ENCODE peak calls at places on chromosomes 6 and 20, in four cellular contexts. B is heart left ventricle; C is keratinocyte; Q is CD8-positive, alpha-beta memory T cell. T is an unnamed sample.

GRCh38 chr6:116159782-116160524 is 34.0 kb upstream of the COL10A1 start:
- DNase-seq in B (no peak), C (no peak), Q (no peak), T (no peak)

GRCh38 chr6:1535295-1535694 is 74.4 kb upstream of the FOXC1 start:
- DNase-seq in B (no peak), C (no peak), Q (peak; percentile 51), T (no peak)

GRCh38 chr20:31608256-31608980 is 3.3 kb downstream of the ID1 start:
- DNase-seq in B (peak; percentile 92), C (no peak), Q (no peak), T (peak; percentile 80)

GRCh38 chr20:25369971-25370370 is 20.7 kb downstream of the ABHD12 start:
- DNase-seq in B (no peak), C (no peak), Q (no peak), T (no peak)

GRCh38 chr6:30490031-30490876 is 945 bp downstream of the HLA-E start:
- DNase-seq in B (peak; percentile 76), C (no peak), Q (peak; percentile 89), T (peak; percentile 70)

GRCh38 chr6:67496191-67496590 is 1138.9 kb upstream of the ADGRB3 start:
- DNase-seq in B (no peak), C (no peak), Q (no peak), T (no peak)

GRCh38 chr20:36575066-36575743 is 1.8 kb downstream of the TGIF2 start:
- DNase-seq in B (peak; percentile 51), C (no peak), Q (peak; percentile 48), T (peak; percentile 45)

GRCh38 chr6:25971187-25971811 is 8.7 kb downstream of the TRIM38 start:
- DNase-seq in B (peak; percentile 32), C (no peak), Q (no peak), T (no peak)

GRCh38 chr6:82298012-82298411 is 50.5 kb upstream of the IBTK start:
- DNase-seq in B (no peak), C (peak; percentile 55), Q (no peak), T (no peak)

GRCh38 chr6:79557683-79558082 is 20.5 kb upstream of the LCA5 start:
- DNase-seq in B (no peak), C (no peak), Q (no peak), T (no peak)

GRCh38 chr6:109008537-109008950 is 86.1 kb downstream of the SESN1 start:
- DNase-seq in B (no peak), C (no peak), Q (no peak), T (no peak)

GRCh38 chr6:106882133-106882532 is 92.4 kb downstream of the CD24 start:
- DNase-seq in B (no peak), C (no peak), Q (no peak), T (no peak)

GRCh38 chr6:135291288-135292116 is 110.4 kb downstream of the MYB start:
- DNase-seq in B (no peak), C (no peak), Q (no peak), T (no peak)

GRCh38 chr6:112227411-112227810 is 27.0 kb downstream of the LAMA4 start:
- DNase-seq in B (no peak), C (no peak), Q (no peak), T (no peak)
- H3K27ac ChIP-seq in B (peak overlapping the region; percentile 56), C (no peak overlapping the region), Q (no peak overlapping the region), T (peak overlapping the region; percentile 89)

DNA sequence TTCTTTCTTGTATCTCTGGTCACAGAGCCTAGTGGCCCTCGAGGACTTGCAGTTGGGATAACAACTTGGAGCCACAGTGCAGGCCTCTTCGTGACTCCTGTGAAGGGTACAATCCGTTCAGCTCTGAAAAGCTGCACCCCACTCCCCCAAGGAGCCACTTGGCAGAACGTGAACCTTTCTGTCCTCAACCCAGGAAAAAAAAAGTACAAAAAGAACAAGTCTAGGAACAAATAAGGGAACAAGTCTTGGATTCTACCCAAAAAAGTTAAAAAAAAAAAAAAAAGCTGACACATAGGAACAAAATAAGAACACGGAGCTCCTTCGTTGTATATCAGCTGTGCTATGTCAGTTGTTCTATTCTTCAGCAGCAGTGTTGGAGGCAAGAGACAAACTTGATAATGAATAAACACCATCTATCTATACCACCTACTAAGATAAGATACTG is 77.9 kb upstream of the TULP1 start:
- DNase-seq in B (no peak), C (no peak), Q (no peak), T (peak; percentile 77)
- H3K27ac ChIP-seq in B (peak overlapping the region; percentile 59), C (no peak overlapping the region), Q (no peak overlapping the region), T (peak overlapping the region; percentile 87)

DNA sequence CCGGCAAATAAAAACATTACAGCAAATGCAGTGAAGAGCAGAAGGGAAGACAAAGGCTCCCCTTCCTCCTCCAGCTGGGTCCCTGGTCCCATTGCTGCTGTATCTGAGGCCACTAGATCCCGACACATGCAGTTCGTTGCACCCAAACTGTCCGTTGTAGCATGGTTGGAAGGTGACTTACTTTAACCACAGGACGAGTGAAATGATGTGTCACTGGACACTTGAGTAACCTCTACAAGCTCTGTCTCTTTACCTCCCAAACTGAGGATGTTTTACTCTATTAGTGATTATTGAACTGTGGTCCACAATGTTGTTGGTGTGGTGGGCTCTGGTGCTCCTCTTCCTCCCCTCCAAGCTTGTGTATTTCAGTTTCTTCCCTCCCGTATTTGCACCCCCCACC is 46.2 kb upstream of the ARMH2 start:
- DNase-seq in B (no peak), C (no peak), Q (no peak), T (no peak)
- H3K27ac ChIP-seq in B (no peak overlapping the region), C (no peak overlapping the region), Q (no peak overlapping the region), T (no peak overlapping the region)

GRCh38 chr20:46396052-46396451 is 10.4 kb downstream of the ELMO2 start:
- DNase-seq in B (no peak), C (no peak), Q (no peak), T (no peak)
- H3K27ac ChIP-seq in B (peak overlapping the region; percentile 44), C (no peak overlapping the region), Q (no peak overlapping the region), T (no peak overlapping the region)

GRCh38 chr6:78530208-78530607 is 337.1 kb upstream of the IRAK1BP1 start:
- DNase-seq in B (no peak), C (no peak), Q (no peak), T (no peak)
- H3K27ac ChIP-seq in B (no peak overlapping the region), C (no peak overlapping the region), Q (no peak overlapping the region), T (no peak overlapping the region)

DNA sequence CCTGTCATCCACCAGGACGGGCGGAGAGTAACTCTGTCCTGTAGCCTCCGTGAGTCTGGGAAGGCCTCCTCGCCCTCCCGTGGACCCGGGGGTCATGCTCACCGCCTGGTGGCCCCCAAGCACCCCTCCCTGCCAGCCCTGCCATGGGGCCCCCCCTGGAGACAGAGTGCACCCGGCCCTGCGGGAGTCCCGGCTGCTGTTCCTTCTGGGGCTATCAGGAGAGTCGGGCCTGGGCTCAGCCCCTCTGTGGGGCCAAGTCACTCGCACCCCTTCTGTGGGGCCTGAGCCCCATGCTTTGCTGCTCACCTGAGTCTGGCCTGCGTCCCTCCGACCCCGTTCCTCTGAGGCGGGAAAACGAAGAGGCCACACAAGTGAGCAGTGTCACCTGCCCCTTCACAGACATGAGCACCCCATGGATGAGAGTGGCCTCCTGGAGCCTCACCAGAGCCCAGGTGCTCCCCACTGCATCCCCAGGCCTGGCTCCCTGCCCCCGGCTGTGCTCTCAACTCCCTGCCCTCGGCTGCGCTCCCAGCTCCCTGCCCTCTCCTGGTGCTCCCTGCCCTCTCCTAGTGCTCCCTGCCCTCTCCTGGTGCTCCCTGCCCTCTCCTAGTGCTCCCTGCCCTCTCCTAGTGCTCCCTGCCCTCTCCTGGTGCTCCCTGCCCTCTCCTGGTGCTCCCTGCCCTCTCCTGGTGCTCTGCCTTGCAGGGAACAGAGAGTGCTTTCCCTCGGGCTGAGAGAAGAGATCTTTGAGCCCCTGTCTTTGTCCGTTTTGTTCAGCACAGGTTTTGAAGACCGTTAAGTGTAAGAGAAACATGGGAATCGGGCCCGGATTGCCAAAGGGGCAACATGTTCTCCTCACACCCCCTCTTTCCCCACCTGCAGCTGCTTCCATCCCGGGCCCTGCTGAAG is 4.7 kb upstream of the CHRNA4 start:
- DNase-seq in B (no peak), C (no peak), Q (no peak), T (no peak)
- H3K27ac ChIP-seq in B (no peak overlapping the region), C (no peak overlapping the region), Q (no peak overlapping the region), T (no peak overlapping the region)